ENCODE peak calls at places on chromosome 21, in five cellular contexts. I is germinal center; D is H4; U is activated CD8-positive, alpha-beta T cell treated with anti-CD3 and anti-CD28 coated beads for 36 hours; W is CD4-positive, CD25-positive, alpha-beta regulatory T cell. V is an unnamed sample.

GRCh38 chr21:37365657-37366487 is 701 bp upstream of the DYRK1A start:
- DNase-seq in I (peak), D (peak), U (peak), W (peak), V (no peak)

GRCh38 chr21:34582506-34583150 is 32.3 kb downstream of the RCAN1 start:
- DNase-seq in I (peak), D (peak), U (peak), W (no peak), V (peak)

GRCh38 chr21:45600248-45600647 is 43.3 kb upstream of the PCBP3 start:
- DNase-seq in I (no peak), D (no peak), U (no peak), W (no peak), V (no peak)

GRCh38 chr21:21715286-21715969 is 717.2 kb downstream of the NCAM2 start:
- DNase-seq in I (no peak), D (peak), U (no peak), W (no peak), V (no peak)

GRCh38 chr21:37986751-37987399 is 70.6 kb upstream of the KCNJ6 start:
- DNase-seq in I (no peak), D (no peak), U (no peak), W (no peak), V (no peak)

GRCh38 chr21:29072873-29073221 is 601 bp downstream of the CCT8 start:
- DNase-seq in I (no peak), D (no peak), U (no peak), W (no peak), V (no peak)

GRCh38 chr21:43854773-43855633 is 10.0 kb upstream of the AGPAT3 start:
- DNase-seq in I (peak), D (no peak), U (peak), W (no peak), V (peak)

GRCh38 chr21:43865471-43866181 is 603 bp downstream of the AGPAT3 start:
- DNase-seq in I (peak), D (no peak), U (peak), W (peak), V (peak)

GRCh38 chr21:39537571-39537970 is 75.2 kb upstream of the B3GALT5 start:
- DNase-seq in I (no peak), D (no peak), U (no peak), W (no peak), V (no peak)

GRCh38 chr21:32653326-32653901 is 41.2 kb upstream of the CFAP298 start:
- DNase-seq in I (peak), D (peak), U (peak), W (peak), V (peak)

GRCh38 chr21:30717105-30717504 is 1.5 kb downstream of the KRTAP21-3 start:
- DNase-seq in I (no peak), D (no peak), U (no peak), W (no peak), V (no peak)

GRCh38 chr21:29148535-29148934 is 18.1 kb downstream of the MAP3K7CL start:
- DNase-seq in I (no peak), D (peak), U (peak), W (no peak), V (no peak)

GRCh38 chr21:34599534-34600101 is 15.3 kb downstream of the RCAN1 start:
- DNase-seq in I (no peak), D (no peak), U (no peak), W (no peak), V (no peak)

GRCh38 chr21:42039911-42040351 is 29.8 kb upstream of the ZBTB21 start:
- DNase-seq in I (no peak), D (peak), U (no peak), W (no peak), V (no peak)

GRCh38 chr21:16533692-16534407 is 804.1 kb downstream of the USP25 start:
- DNase-seq in I (no peak), D (no peak), U (no peak), W (no peak), V (no peak)

GRCh38 chr21:35571910-35572309 is 488.4 kb downstream of the SETD4 start:
- DNase-seq in I (no peak), D (no peak), U (no peak), W (no peak), V (no peak)

GRCh38 chr21:45509566-45510465 is 32.4 kb downstream of the SLC19A1 start:
- DNase-seq in I (no peak), D (no peak), U (no peak), W (no peak), V (no peak)

GRCh38 chr21:42818328-42818749 is 61.0 kb downstream of the WDR4 start:
- DNase-seq in I (peak), D (peak), U (peak), W (peak), V (peak)

GRCh38 chr21:14361958-14362357 is 21.0 kb downstream of the HSPA13 start:
- DNase-seq in I (no peak), D (no peak), U (no peak), W (no peak), V (no peak)

GRCh38 chr21:15355066-15355465 is 290.3 kb upstream of the NRIP1 start:
- DNase-seq in I (no peak), D (no peak), U (no peak), W (no peak), V (no peak)

GRCh38 chr21:16072692-16073091 is 342.9 kb downstream of the USP25 start:
- DNase-seq in I (no peak), D (peak), U (no peak), W (no peak), V (no peak)

GRCh38 chr21:34884346-34884929 is 164.7 kb downstream of the RUNX1 start:
- DNase-seq in I (no peak), D (no peak), U (no peak), W (no peak), V (no peak)

V was measured in GM13977.